ENCODE peak calls at places on chromosomes 3 and 15, in four cellular contexts. X, D, I and P are unnamed samples. For H3K27me3 and H3K9me3, the result is how much of the 10 kb centered on the place peaks cover.

GRCh38 chr3:116154389-116154788 is 290.9 kb downstream of the LSAMP start:
- DNase-seq in X (no peak), D (no peak), I (no peak), P (no peak)

GRCh38 chr15:63292771-63293170 is 15.4 kb downstream of the APH1B start:
- DNase-seq in X (no peak), D (no peak), I (no peak), P (no peak)

GRCh38 chr3:126480864-126481263 is 5.2 kb upstream of the ZXDC start:
- DNase-seq in X (no peak), D (no peak), I (no peak), P (no peak)

GRCh38 chr15:76973362-76973743 is 21.6 kb upstream of the PSTPIP1 start:
- DNase-seq in X (peak), D (no peak), I (peak), P (no peak)

GRCh38 chr3:128412180-128413002 is 54.3 kb downstream of the DNAJB8 start:
- DNase-seq in X (no peak), D (no peak), I (no peak), P (no peak)

GRCh38 chr3:59545369-59545768 is 495.5 kb upstream of the CFAP20DC start:
- DNase-seq in X (no peak), D (no peak), I (no peak), P (no peak)

GRCh38 chr15:32802296-32802936 is 84.6 kb downstream of the GREM1 start:
- DNase-seq in X (no peak), D (no peak), I (no peak), P (no peak)

GRCh38 chr15:95295905-95296618 is 1034.4 kb upstream of the NR2F2 start:
- DNase-seq in X (no peak), D (no peak), I (no peak), P (no peak)

GRCh38 chr15:70576683-70577082 is 186.7 kb downstream of the UACA start:
- DNase-seq in X (no peak), D (no peak), I (no peak), P (no peak)

GRCh38 chr3:99551520-99551919 is 86.9 kb upstream of the COL8A1 start:
- DNase-seq in X (no peak), D (no peak), I (no peak), P (no peak)

GRCh38 chr15:90690585-90690984 is 26.6 kb upstream of the BLM start:
- DNase-seq in X (no peak), D (no peak), I (no peak), P (no peak)

GRCh38 chr15:37452498-37452897 is 352.1 kb upstream of the MEIS2 start:
- DNase-seq in X (no peak), D (no peak), I (no peak), P (no peak)

GRCh38 chr3:177596248-177596821 is 399.1 kb upstream of the TBL1XR1 start:
- DNase-seq in X (no peak), D (no peak), I (no peak), P (no peak)

GRCh38 chr3:159765025-159765859 is 223.4 kb upstream of the IL12A start:
- DNase-seq in X (no peak), D (no peak), I (no peak), P (peak)

GRCh38 chr3:14203521-14204079 is 25.0 kb downstream of the LSM3 start:
- DNase-seq in X (peak), D (no peak), I (peak), P (no peak)

GRCh38 chr15:59105839-59106238 is 893 bp downstream of the CCNB2 start:
- DNase-seq in X (no peak), D (no peak), I (peak), P (no peak)

GRCh38 chr15:80736571-80736970 is 41.5 kb downstream of the ABHD17C start:
- DNase-seq in X (no peak), D (no peak), I (no peak), P (no peak)

GRCh38 chr3:140311428-140311827 is 366.4 kb upstream of the TRIM42 start:
- DNase-seq in X (no peak), D (no peak), I (no peak), P (no peak)

GRCh38 chr15:76073554-76073953 is 13.8 kb downstream of the TMEM266 start:
- DNase-seq in X (no peak), D (no peak), I (no peak), P (no peak)

GRCh38 chr3:4504340-4505261 is 11.5 kb downstream of the ITPR1 start:
- DNase-seq in X (no peak), D (no peak), I (no peak), P (peak)

GRCh38 chr3:113747719-113748046 is 848 bp downstream of the ATP6V1A start:
- DNase-seq in X (no peak), D (peak), I (peak), P (no peak)

GRCh38 chr3:100062665-100063064 is 51.6 kb downstream of the FILIP1L start:
- DNase-seq in X (no peak), D (no peak), I (no peak), P (no peak)

GRCh38 chr15:59028387-59028955 is 41.0 kb downstream of the RNF111 start:
- DNase-seq in X (no peak), D (no peak), I (no peak), P (no peak)

GRCh38 chr3:159882784-159883779 is 105.6 kb upstream of the IL12A start:
- DNase-seq in X (no peak), D (no peak), I (no peak), P (no peak)

GRCh38 chr3:38367709-38368108 is 21.1 kb downstream of the XYLB start:
- DNase-seq in X (no peak), D (no peak), I (no peak), P (no peak)

GRCh38 chr3:2262204-2262603 is 163.5 kb downstream of the CNTN4 start:
- DNase-seq in X (no peak), D (no peak), I (no peak), P (no peak)

DNA sequence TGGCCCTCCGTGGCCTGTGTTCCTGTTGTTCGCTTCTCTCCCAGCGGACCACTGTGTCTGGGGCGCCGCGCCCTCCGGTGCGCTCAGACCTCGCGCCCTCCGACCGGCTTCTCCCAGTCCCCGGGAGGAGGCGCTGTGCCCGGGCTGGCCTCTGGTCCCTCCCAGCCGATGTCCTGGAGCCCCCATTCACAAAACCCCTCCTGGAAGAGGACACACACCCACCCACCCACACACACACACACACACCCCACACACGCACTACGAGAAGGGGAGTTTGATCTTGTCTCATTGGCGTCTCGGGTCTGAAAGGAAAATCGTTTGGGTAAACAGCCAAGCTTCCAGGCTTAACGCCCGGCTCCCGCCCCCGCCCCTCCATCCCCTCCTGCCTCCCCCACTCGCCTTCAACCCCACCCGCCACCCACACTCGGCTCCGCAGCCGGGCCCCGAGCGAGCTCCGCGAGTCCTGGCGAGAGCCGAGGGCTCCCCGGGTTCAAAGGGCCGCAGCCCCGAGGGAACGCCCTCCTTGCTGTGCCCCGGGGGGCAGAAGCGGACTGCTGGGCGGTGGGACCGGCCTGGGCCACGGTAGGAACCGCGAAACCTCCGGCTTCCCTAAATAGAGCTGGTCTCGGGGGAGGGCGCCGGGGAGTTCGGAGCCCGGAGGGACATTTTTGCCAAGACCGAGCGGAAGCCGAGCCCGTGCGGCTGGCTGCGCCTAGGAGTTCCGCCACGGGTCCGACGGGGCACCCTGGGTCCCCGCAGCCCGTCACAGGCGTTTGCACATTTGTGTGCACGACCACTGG is 23.6 kb downstream of the NR2F2 start:
- DNase-seq in X (no peak), D (no peak), I (no peak), P (peak)
- H3K27me3 ChIP-seq in X (half or more), D (under half), I (under half), P (under half)

DNA sequence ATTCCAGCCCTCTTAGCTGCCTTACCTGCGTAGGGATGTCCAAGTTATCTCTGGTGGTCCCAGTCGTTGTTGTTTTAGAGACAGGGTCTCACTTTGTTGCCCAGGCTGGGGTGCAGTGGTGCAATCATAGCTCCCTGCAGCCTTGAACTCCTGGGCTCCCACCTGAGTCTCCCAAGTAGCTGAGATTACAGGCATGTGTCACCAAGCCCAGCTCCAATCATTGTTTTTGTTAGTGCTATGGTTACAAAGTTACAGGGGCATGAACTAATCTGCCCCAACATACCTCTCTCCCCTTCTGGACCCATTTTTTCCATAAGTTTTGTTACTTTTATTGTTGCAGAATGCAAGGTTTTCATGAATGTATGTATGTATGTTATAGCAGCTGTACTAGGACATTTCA is 54.7 kb downstream of the CTDSPL2 start:
- DNase-seq in X (no peak), D (no peak), I (no peak), P (no peak)
- H3K9me3 ChIP-seq in X (under half), D (under half), I (under half), P (under half)

GRCh38 chr3:125055165-125055912 is 458 bp downstream of the HEG1 start:
- DNase-seq in X (no peak), D (no peak), I (peak), P (no peak)

GRCh38 chr3:125058529-125058928 is 2.7 kb upstream of the HEG1 start:
- DNase-seq in X (no peak), D (no peak), I (no peak), P (no peak)

GRCh38 chr3:125054436-125055164 is 1.2 kb downstream of the HEG1 start:
- DNase-seq in X (no peak), D (peak), I (peak), P (no peak)

GRCh38 chr3:125057186-125057850 is 1.5 kb upstream of the HEG1 start:
- DNase-seq in X (no peak), D (no peak), I (no peak), P (no peak)

DNA sequence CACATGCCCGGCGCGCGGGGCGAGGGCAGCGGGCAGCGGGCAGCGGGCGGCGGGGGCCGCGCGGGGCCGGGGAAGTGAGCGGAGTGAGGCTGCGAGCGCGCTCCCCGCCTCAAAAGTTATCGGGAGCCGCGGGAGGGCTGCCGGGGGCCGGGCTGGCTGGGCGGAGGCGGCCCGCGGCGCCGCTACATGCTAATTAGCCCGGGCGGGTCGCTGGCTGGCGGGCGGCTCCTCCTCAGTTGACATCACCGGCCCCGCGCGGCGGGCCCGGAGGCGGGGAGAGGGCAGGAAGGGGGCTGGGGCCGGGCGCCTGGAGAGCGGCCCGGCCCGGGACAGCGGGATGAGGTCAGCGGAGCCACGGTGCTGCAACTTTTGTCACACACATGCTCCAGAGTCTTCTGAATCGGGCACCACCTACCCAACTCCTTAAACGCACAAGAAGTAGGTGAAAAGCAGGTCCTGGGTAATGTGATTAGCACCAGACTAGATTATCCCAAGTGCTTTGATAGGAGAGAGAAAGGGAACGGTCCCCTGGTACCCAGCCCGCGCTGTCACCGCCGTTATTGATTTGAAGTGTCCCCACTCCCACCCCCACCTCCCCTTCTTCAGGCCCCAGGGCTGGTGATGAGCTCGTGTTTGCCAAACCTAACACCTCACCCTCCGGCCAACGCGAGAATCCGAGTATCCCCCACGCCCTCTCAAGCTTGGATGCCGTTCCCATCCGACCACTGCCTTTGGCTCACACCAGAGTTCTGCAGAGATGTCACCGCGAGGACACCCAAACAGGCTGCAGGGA is at the start of gene HEG1:
- DNase-seq in X (peak), D (no peak), I (peak), P (peak)
- H3K27me3 ChIP-seq in X (under half), D (under half), I (under half), P (under half)

GRCh38 chr15:25088261-25088790 is 133.5 kb downstream of the SNRPN start:
- DNase-seq in X (no peak), D (no peak), I (no peak), P (no peak)

GRCh38 chr15:25090073-25090733 is 135.4 kb downstream of the SNRPN start:
- DNase-seq in X (no peak), D (no peak), I (no peak), P (no peak)

GRCh38 chr15:25091421-25092158 is 136.8 kb downstream of the SNRPN start:
- DNase-seq in X (no peak), D (no peak), I (no peak), P (no peak)

GRCh38 chr15:25087137-25087536 is 132.3 kb downstream of the SNRPN start:
- DNase-seq in X (no peak), D (no peak), I (no peak), P (no peak)

GRCh38 chr15:25089577-25089976 is 134.8 kb downstream of the SNRPN start:
- DNase-seq in X (no peak), D (no peak), I (no peak), P (no peak)
- H3K9me3 ChIP-seq in X (half or more), D (under half), I (under half), P (under half)